ENCODE peak calls at places on chromosomes 1 and 21, in seven cellular contexts. One of them, this sample, is unnamed.

GRCh38 chr1:47262787-47263413 is 30.9 kb upstream of the TAL1 start:
- DNase-seq in H1: peak; percentile 73
- DNase-seq in K562: peak; percentile 71
- DNase-seq in GM12891: no peak
- DNase-seq in GM12878: no peak
- DNase-seq in SK-N-SH: peak; percentile 55
- DNase-seq in HepG2: peak; percentile 59
- DNase-seq in this sample: peak; percentile 19

GRCh38 chr21:38476385-38476784 is 21.9 kb downstream of the ERG start:
- DNase-seq in H1: no peak
- DNase-seq in K562: peak; percentile 34
- DNase-seq in GM12891: no peak
- DNase-seq in GM12878: no peak
- DNase-seq in SK-N-SH: no peak
- DNase-seq in HepG2: no peak
- DNase-seq in this sample: no peak

GRCh38 chr1:51732701-51733425 is 116.0 kb downstream of the OSBPL9 start:
- DNase-seq in H1: no peak
- DNase-seq in K562: peak; percentile 40
- DNase-seq in GM12891: no peak
- DNase-seq in GM12878: no peak
- DNase-seq in SK-N-SH: no peak
- DNase-seq in HepG2: no peak
- DNase-seq in this sample: no peak

GRCh38 chr1:41648230-41648629 is 163.7 kb upstream of the EDN2 start:
- DNase-seq in H1: no peak
- DNase-seq in K562: no peak
- DNase-seq in GM12891: no peak
- DNase-seq in GM12878: no peak
- DNase-seq in SK-N-SH: no peak
- DNase-seq in HepG2: no peak
- DNase-seq in this sample: no peak

GRCh38 chr1:7497107-7497637 is 273.9 kb upstream of the VAMP3 start:
- DNase-seq in H1: no peak
- DNase-seq in K562: no peak
- DNase-seq in GM12891: no peak
- DNase-seq in GM12878: no peak
- DNase-seq in SK-N-SH: no peak
- DNase-seq in HepG2: no peak
- DNase-seq in this sample: no peak

GRCh38 chr1:14136152-14136763 is 436.3 kb downstream of the PRDM2 start:
- DNase-seq in H1: no peak
- DNase-seq in K562: no peak
- DNase-seq in GM12891: no peak
- DNase-seq in GM12878: no peak
- DNase-seq in SK-N-SH: no peak
- DNase-seq in HepG2: no peak
- DNase-seq in this sample: no peak

GRCh38 chr1:113887776-113888175 is 395 bp upstream of the BCL2L15 start:
- DNase-seq in H1: no peak
- DNase-seq in K562: no peak
- DNase-seq in GM12891: no peak
- DNase-seq in GM12878: no peak
- DNase-seq in SK-N-SH: no peak
- DNase-seq in HepG2: no peak
- DNase-seq in this sample: no peak

GRCh38 chr21:42111811-42112210 is 40.7 kb downstream of the UMODL1 start:
- DNase-seq in H1: no peak
- DNase-seq in K562: no peak
- DNase-seq in GM12891: no peak
- DNase-seq in GM12878: no peak
- DNase-seq in SK-N-SH: no peak
- DNase-seq in HepG2: no peak
- DNase-seq in this sample: no peak

GRCh38 chr21:15754640-15755039 is 24.9 kb downstream of the USP25 start:
- DNase-seq in H1: no peak
- DNase-seq in K562: no peak
- DNase-seq in GM12891: no peak
- DNase-seq in GM12878: no peak
- DNase-seq in SK-N-SH: no peak
- DNase-seq in HepG2: peak; percentile 73
- DNase-seq in this sample: no peak

GRCh38 chr1:147083919-147084272 is 88.4 kb downstream of the PRKAB2 start:
- DNase-seq in H1: no peak
- DNase-seq in K562: no peak
- DNase-seq in GM12891: no peak
- DNase-seq in GM12878: no peak
- DNase-seq in SK-N-SH: peak; percentile 15
- DNase-seq in HepG2: no peak
- DNase-seq in this sample: no peak

GRCh38 chr1:2385606-2386280 is 5.6 kb downstream of the MORN1 start:
- DNase-seq in H1: no peak
- DNase-seq in K562: no peak
- DNase-seq in GM12891: no peak
- DNase-seq in GM12878: no peak
- DNase-seq in SK-N-SH: no peak
- DNase-seq in HepG2: no peak
- DNase-seq in this sample: no peak

GRCh38 chr1:115063238-115063901 is 25.9 kb downstream of the TSPAN2 start:
- DNase-seq in H1: no peak
- DNase-seq in K562: no peak
- DNase-seq in GM12891: no peak
- DNase-seq in GM12878: no peak
- DNase-seq in SK-N-SH: no peak
- DNase-seq in HepG2: no peak
- DNase-seq in this sample: no peak

GRCh38 chr1:187491082-187491720 is 662.5 kb downstream of the PLA2G4A start:
- DNase-seq in H1: no peak
- DNase-seq in K562: no peak
- DNase-seq in GM12891: no peak
- DNase-seq in GM12878: no peak
- DNase-seq in SK-N-SH: no peak
- DNase-seq in HepG2: peak; percentile 45
- DNase-seq in this sample: no peak

GRCh38 chr1:47755368-47755990 is 241.7 kb downstream of the TRABD2B start:
- DNase-seq in H1: peak; percentile 93
- DNase-seq in K562: peak; percentile 68
- DNase-seq in GM12891: peak; percentile 48
- DNase-seq in GM12878: no peak
- DNase-seq in SK-N-SH: peak; percentile 44
- DNase-seq in HepG2: peak; percentile 35
- DNase-seq in this sample: peak; percentile 42

GRCh38 chr1:117821782-117822447 is 107.5 kb downstream of the GDAP2 start:
- DNase-seq in H1: no peak
- DNase-seq in K562: peak; percentile 28
- DNase-seq in GM12891: no peak
- DNase-seq in GM12878: no peak
- DNase-seq in SK-N-SH: no peak
- DNase-seq in HepG2: peak; percentile 87
- DNase-seq in this sample: no peak

GRCh38 chr1:64403331-64403730 is 66.6 kb upstream of the CACHD1 start:
- DNase-seq in H1: no peak
- DNase-seq in K562: no peak
- DNase-seq in GM12891: no peak
- DNase-seq in GM12878: no peak
- DNase-seq in SK-N-SH: no peak
- DNase-seq in HepG2: no peak
- DNase-seq in this sample: no peak

GRCh38 chr1:204092632-204093420 is 19.9 kb downstream of the SOX13 start:
- DNase-seq in H1: no peak
- DNase-seq in K562: no peak
- DNase-seq in GM12891: no peak
- DNase-seq in GM12878: no peak
- DNase-seq in SK-N-SH: no peak
- DNase-seq in HepG2: no peak
- DNase-seq in this sample: no peak

GRCh38 chr1:204095248-204095640 is 22.3 kb downstream of the SOX13 start:
- DNase-seq in H1: no peak
- DNase-seq in K562: no peak
- DNase-seq in GM12891: no peak
- DNase-seq in GM12878: no peak
- DNase-seq in SK-N-SH: no peak
- DNase-seq in HepG2: no peak
- DNase-seq in this sample: no peak

GRCh38 chr1:204093756-204094155 is 20.8 kb downstream of the SOX13 start:
- DNase-seq in H1: no peak
- DNase-seq in K562: no peak
- DNase-seq in GM12891: no peak
- DNase-seq in GM12878: no peak
- DNase-seq in SK-N-SH: no peak
- DNase-seq in HepG2: no peak
- DNase-seq in this sample: no peak

GRCh38 chr1:204093421-204093717 is 20.5 kb downstream of the SOX13 start:
- DNase-seq in H1: no peak
- DNase-seq in K562: no peak
- DNase-seq in GM12891: no peak
- DNase-seq in GM12878: no peak
- DNase-seq in SK-N-SH: peak; percentile 66
- DNase-seq in HepG2: peak; percentile 77
- DNase-seq in this sample: no peak

GRCh38 chr1:204094262-204095247 is 21.6 kb downstream of the SOX13 start:
- DNase-seq in H1: peak; percentile 75
- DNase-seq in K562: no peak
- DNase-seq in GM12891: no peak
- DNase-seq in GM12878: no peak
- DNase-seq in SK-N-SH: no peak
- DNase-seq in HepG2: peak; percentile 24
- DNase-seq in this sample: no peak
- TF ChIP-seq POLR2AphosphoS5 in H1: no peak
- TF ChIP-seq POLR2AphosphoS5 in K562: no peak
- TF ChIP-seq POLR2AphosphoS5 in GM12891: no peak
- TF ChIP-seq POLR2AphosphoS5 in GM12878: no peak
- TF ChIP-seq POLR2AphosphoS5 in SK-N-SH: no peak
- TF ChIP-seq POLR2AphosphoS5 in HepG2: no peak
- TF ChIP-seq POLR2AphosphoS5 in this sample: no peak

DNA sequence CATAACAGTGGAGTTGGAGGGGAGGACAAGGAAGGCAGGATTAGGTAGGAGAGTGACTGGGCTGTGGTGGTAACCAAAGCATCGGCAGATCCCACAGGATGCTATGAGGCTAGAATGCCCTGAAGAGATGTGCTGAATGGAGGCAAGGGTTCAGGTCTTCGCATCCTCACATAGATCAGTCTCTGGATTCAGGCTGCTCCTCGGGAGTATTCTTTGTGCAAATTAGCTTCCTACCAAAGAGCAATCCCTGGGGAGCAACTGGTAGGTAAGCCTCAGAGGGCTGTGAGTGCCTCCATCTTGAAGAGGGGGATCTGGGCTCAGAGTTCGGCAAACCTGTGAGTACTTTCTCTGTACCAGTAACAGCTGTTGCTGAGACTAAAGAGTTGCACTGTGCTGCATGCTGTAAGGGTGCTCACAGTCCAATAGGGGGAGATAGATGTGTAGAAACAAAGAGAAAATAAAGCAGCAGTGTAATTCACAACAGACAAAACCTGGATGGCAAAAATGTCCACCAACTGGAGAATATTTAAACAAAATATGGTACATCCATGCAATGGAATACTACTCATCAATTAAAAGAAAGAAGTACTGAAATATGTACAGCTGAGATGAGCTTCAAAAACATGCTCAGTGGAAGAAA is 322.4 kb upstream of the DEPDC1 start:
- DNase-seq in H1: no peak
- DNase-seq in K562: no peak
- DNase-seq in GM12891: peak; percentile 10
- DNase-seq in GM12878: no peak
- DNase-seq in SK-N-SH: peak; percentile 39
- DNase-seq in HepG2: no peak
- DNase-seq in this sample: no peak
- TF ChIP-seq TAF1 in H1: no peak
- TF ChIP-seq TAF1 in K562: no peak
- TF ChIP-seq TAF1 in GM12891: no peak
- TF ChIP-seq TAF1 in GM12878: no peak
- TF ChIP-seq TAF1 in SK-N-SH: no peak
- TF ChIP-seq TAF1 in HepG2: no peak
- TF ChIP-seq TAF1 in this sample: no peak

GRCh38 chr1:24683713-24684162 is 40.6 kb downstream of the SRRM1 start:
- DNase-seq in H1: no peak
- DNase-seq in K562: peak; percentile 66
- DNase-seq in GM12891: no peak
- DNase-seq in GM12878: no peak
- DNase-seq in SK-N-SH: no peak
- DNase-seq in HepG2: peak; percentile 59
- DNase-seq in this sample: no peak

GRCh38 chr1:24693827-24694379 is 50.8 kb downstream of the SRRM1 start:
- DNase-seq in H1: no peak
- DNase-seq in K562: no peak
- DNase-seq in GM12891: no peak
- DNase-seq in GM12878: no peak
- DNase-seq in SK-N-SH: no peak
- DNase-seq in HepG2: no peak
- DNase-seq in this sample: no peak

GRCh38 chr1:24688033-24688432 is 44.9 kb downstream of the SRRM1 start:
- DNase-seq in H1: no peak
- DNase-seq in K562: no peak
- DNase-seq in GM12891: no peak
- DNase-seq in GM12878: no peak
- DNase-seq in SK-N-SH: no peak
- DNase-seq in HepG2: no peak
- DNase-seq in this sample: no peak

GRCh38 chr1:24692351-24692980 is 49.4 kb downstream of the SRRM1 start:
- DNase-seq in H1: no peak
- DNase-seq in K562: no peak
- DNase-seq in GM12891: no peak
- DNase-seq in GM12878: no peak
- DNase-seq in SK-N-SH: no peak
- DNase-seq in HepG2: no peak
- DNase-seq in this sample: no peak

GRCh38 chr1:24688621-24689195 is 45.6 kb downstream of the SRRM1 start:
- DNase-seq in H1: peak; percentile 85
- DNase-seq in K562: peak; percentile 81
- DNase-seq in GM12891: peak; percentile 63
- DNase-seq in GM12878: no peak
- DNase-seq in SK-N-SH: peak; percentile 77
- DNase-seq in HepG2: peak; percentile 57
- DNase-seq in this sample: peak; percentile 63
- TF ChIP-seq POLR2AphosphoS5 in H1: no peak
- TF ChIP-seq POLR2AphosphoS5 in K562: no peak
- TF ChIP-seq POLR2AphosphoS5 in GM12891: no peak
- TF ChIP-seq POLR2AphosphoS5 in GM12878: no peak
- TF ChIP-seq POLR2AphosphoS5 in SK-N-SH: no peak
- TF ChIP-seq POLR2AphosphoS5 in HepG2: no peak
- TF ChIP-seq POLR2AphosphoS5 in this sample: no peak

DNA sequence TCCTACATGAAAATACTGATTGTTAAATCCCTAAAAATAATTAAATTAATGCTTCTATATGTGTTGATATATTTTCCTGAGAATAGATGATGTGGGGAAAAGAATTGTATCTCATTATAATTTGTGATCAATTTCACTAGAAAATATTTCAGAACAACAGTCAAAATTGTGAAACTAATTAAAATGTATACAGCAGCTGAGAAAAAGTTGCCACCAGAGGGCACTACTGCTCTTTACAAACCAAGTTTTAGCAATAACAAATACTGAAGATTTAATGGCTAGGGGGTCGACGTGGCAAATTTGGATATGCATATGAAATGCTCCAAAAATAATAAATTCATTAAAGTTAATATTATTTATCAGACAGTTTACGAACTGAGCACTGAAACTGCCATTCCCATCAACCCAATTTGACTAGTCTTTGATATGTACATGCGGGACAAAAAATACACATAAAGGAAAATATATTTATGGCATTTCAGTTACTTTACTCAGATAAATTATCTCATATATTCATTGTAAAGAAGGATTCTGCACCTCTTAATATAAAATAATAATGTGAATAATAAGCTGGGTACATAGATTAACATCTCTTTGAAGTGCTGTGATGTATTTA is 96.3 kb upstream of the TMPRSS15 start:
- DNase-seq in H1: peak; percentile 66
- DNase-seq in K562: peak; percentile 4
- DNase-seq in GM12891: no peak
- DNase-seq in GM12878: no peak
- DNase-seq in SK-N-SH: peak; percentile 3
- DNase-seq in HepG2: peak; percentile 21
- DNase-seq in this sample: no peak
- TF ChIP-seq TAF1 in H1: no peak
- TF ChIP-seq TAF1 in K562: no peak
- TF ChIP-seq TAF1 in GM12891: no peak
- TF ChIP-seq TAF1 in GM12878: no peak
- TF ChIP-seq TAF1 in SK-N-SH: no peak
- TF ChIP-seq TAF1 in HepG2: no peak
- TF ChIP-seq TAF1 in this sample: no peak